ENCODE peak calls at places on chromosomes 13 and 19, in seven cellular contexts. Z is HCT116, X is HepG2, P is K562, S is SK-N-SH, M is GM12878, J is H1. F is an unnamed sample.

GRCh38 chr19:16698914-16699313 is 20.7 kb upstream of the NWD1 start:
- DNase-seq in Z (no peak), X (no peak), P (no peak), S (peak), M (no peak), J (no peak), F (no peak)

GRCh38 chr19:6221878-6222746 is 57.7 kb downstream of the MLLT1 start:
- DNase-seq in Z (no peak), X (no peak), P (no peak), S (no peak), M (no peak), J (no peak), F (no peak)

GRCh38 chr13:104389722-104390121 is 1323.5 kb upstream of the SLC10A2 start:
- DNase-seq in Z (no peak), X (peak), P (no peak), S (no peak), M (no peak), J (no peak), F (no peak)

GRCh38 chr13:60617863-60618733 is 221.1 kb downstream of the TDRD3 start:
- DNase-seq in Z (no peak), X (peak), P (no peak), S (no peak), M (no peak), J (peak), F (peak)

GRCh38 chr19:16442386-16443276 is 29.1 kb downstream of the EPS15L1 start:
- DNase-seq in Z (no peak), X (no peak), P (peak), S (no peak), M (no peak), J (no peak), F (no peak)

GRCh38 chr13:28347456-28348371 is 147.2 kb downstream of the FLT1 start:
- DNase-seq in Z (no peak), X (no peak), P (peak), S (no peak), M (no peak), J (no peak), F (no peak)

GRCh38 chr19:40213882-40214570 is 4.2 kb downstream of the TTC9B start:
- DNase-seq in Z (no peak), X (no peak), P (no peak), S (no peak), M (no peak), J (no peak), F (no peak)

GRCh38 chr13:27360562-27360961 is 63.9 kb upstream of the GTF3A start:
- DNase-seq in Z (no peak), X (no peak), P (no peak), S (no peak), M (no peak), J (no peak), F (no peak)

GRCh38 chr13:84609716-84610115 is 727.4 kb upstream of the SLITRK1 start:
- DNase-seq in Z (no peak), X (no peak), P (no peak), S (no peak), M (no peak), J (no peak), F (no peak)

GRCh38 chr13:50612717-50613116 is 230.8 kb downstream of the DLEU7 start:
- DNase-seq in Z (no peak), X (peak), P (no peak), S (no peak), M (no peak), J (no peak), F (no peak)

GRCh38 chr13:33087790-33088189 is 71.6 kb downstream of the KL start:
- DNase-seq in Z (no peak), X (no peak), P (no peak), S (no peak), M (no peak), J (no peak), F (no peak)

GRCh38 chr19:46040952-46041500 is at the start of gene IGFL4:
- DNase-seq in Z (no peak), X (no peak), P (no peak), S (no peak), M (no peak), J (no peak), F (no peak)

GRCh38 chr19:1264801-1265610 is 4.1 kb upstream of the CIRBP start:
- DNase-seq in Z (no peak), X (peak), P (no peak), S (no peak), M (no peak), J (peak), F (no peak)

GRCh38 chr13:27988520-27988919 is at the start of gene URAD:
- DNase-seq in Z (no peak), X (peak), P (no peak), S (no peak), M (no peak), J (no peak), F (no peak)

GRCh38 chr19:4388171-4389063 is 11.9 kb downstream of the SH3GL1 start:
- DNase-seq in Z (no peak), X (no peak), P (no peak), S (no peak), M (no peak), J (no peak), F (peak)

GRCh38 chr19:17052439-17052838 is 22.8 kb downstream of the HAUS8 start:
- DNase-seq in Z (peak), X (no peak), P (no peak), S (peak), M (no peak), J (peak), F (peak)

GRCh38 chr19:32337176-32337808 is 8.1 kb upstream of the ZNF507 start:
- DNase-seq in Z (no peak), X (peak), P (no peak), S (no peak), M (no peak), J (no peak), F (no peak)
- TF ChIP-seq JUND in Z (no peak), X (no peak), P (no peak), S (no peak), M (no peak), J (no peak), F (no peak)

DNA sequence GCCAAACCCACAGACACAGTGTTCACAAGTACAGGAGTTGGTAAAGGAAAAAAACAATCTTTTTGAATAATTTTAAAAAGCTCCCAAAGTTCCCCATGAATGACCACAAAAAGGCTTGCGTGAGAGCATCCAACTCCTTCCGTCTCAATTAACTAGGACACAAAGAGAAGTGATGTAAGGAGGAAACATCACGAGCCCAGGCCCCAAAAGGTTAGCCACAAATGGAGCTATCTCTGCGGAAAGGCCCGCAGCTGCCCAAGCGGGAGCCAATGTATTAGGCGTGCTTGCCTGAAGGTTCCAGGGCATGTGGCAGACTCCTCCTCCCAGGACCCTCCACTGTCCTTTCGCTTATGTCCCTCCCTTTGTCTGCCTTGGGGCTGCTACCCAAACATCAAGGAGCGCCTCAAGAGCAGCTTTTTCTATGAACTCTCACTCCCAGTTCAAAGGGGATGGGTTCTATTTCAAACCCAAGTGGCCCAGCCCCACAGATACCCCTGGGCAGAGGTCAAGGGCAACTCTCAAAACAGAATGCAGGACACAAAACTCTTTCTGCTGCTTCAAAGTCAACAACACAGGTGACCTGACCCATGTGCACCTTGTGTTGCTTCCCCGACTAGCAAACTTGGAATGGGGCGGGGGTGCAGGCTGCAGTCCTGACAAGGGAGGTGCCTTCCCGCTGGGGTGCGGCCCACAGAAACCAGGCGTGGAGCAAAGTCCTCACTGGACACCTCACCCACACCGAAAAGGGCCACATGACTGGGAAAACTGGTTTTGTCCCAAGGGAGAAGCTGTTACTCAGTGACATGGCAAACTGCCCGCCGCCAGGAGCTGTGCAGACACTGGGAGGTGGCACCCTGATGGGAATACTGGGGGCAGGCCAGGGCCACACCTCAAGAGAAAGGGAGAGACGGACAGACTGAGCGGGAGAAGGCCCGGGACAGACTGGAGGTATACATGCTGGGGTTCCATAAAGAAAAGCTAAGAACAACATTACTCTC is 17.6 kb downstream of the ZC3H4 start:
- DNase-seq in Z (peak), X (peak), P (no peak), S (no peak), M (no peak), J (no peak), F (peak)
- TF ChIP-seq JUND in Z (peak), X (peak), P (no peak), S (no peak), M (no peak), J (no peak), F (no peak)

GRCh38 chr13:31032574-31033095 is 100.2 kb downstream of the TEX26 start:
- DNase-seq in Z (no peak), X (no peak), P (no peak), S (no peak), M (no peak), J (no peak), F (no peak)
- TF ChIP-seq JUND in Z (no peak), X (no peak), P (no peak), S (no peak), M (no peak), J (no peak), F (no peak)

GRCh38 chr13:97346097-97346496 is 87.9 kb upstream of the RAP2A start:
- DNase-seq in Z (no peak), X (no peak), P (no peak), S (no peak), M (no peak), J (no peak), F (no peak)

GRCh38 chr13:97342136-97342535 is 91.8 kb upstream of the RAP2A start:
- DNase-seq in Z (no peak), X (no peak), P (no peak), S (no peak), M (no peak), J (no peak), F (no peak)

GRCh38 chr13:97346561-97347254 is 87.3 kb upstream of the RAP2A start:
- DNase-seq in Z (no peak), X (no peak), P (no peak), S (no peak), M (no peak), J (no peak), F (no peak)

GRCh38 chr13:97342936-97343335 is 91.0 kb upstream of the RAP2A start:
- DNase-seq in Z (no peak), X (no peak), P (no peak), S (no peak), M (no peak), J (no peak), F (no peak)

GRCh38 chr13:97344250-97345175 is 89.5 kb upstream of the RAP2A start:
- DNase-seq in Z (peak), X (peak), P (no peak), S (peak), M (no peak), J (no peak), F (peak)
- TF ChIP-seq JUND in Z (no peak), X (no peak), P (no peak), S (no peak), M (no peak), J (no peak), F (no peak)

DNA sequence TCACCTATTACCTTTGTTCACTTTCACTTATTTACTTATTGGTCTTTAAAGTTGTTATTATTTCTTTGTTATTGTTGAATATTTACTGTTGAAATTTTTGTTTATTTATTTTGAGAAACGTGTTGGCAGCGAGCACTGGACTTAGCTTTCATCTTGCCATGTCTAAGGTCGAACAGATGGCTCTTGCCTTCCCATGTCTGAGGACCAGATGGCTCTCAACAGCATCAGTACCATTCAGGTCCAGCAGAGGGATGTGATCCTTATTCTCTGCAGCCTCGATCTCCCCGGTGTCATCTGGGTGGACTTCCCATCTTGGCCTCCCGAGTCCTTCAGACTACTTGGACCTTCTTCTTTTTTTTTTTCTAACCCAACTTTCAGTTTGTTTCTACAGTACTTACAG is 1437.6 kb downstream of the UQCRFS1 start:
- DNase-seq in Z (no peak), X (no peak), P (peak), S (no peak), M (no peak), J (no peak), F (no peak)
- TF ChIP-seq JUND in Z (no peak), X (no peak), P (no peak), S (no peak), M (no peak), J (no peak), F (no peak)

DNA sequence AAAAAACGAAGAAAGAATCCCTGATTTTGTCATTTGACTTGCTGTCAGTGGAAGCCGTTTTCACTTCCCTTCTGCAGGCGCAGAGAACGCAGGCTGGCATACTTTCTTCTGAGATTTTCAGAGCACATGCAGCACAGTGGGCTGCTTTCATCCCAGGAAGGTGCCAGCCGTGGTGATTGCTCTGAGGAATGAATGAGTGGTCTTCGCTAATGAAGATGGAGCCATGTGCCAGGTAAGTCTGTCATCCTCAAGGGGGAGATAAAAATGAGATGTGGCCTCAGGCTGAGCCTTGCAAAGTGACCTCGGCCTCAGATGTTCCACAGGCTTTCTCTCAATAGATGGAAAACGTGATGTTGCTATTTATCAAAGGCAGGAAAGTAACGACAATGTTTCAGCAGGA is 94.6 kb upstream of the FARP1 start:
- DNase-seq in Z (no peak), X (no peak), P (no peak), S (no peak), M (no peak), J (no peak), F (no peak)
- TF ChIP-seq JUND in Z (no peak), X (no peak), P (no peak), S (no peak), M (no peak), J (no peak), F (no peak)

GRCh38 chr13:38265135-38265497 is 84.5 kb upstream of the UFM1 start:
- DNase-seq in Z (no peak), X (no peak), P (no peak), S (no peak), M (no peak), J (no peak), F (no peak)

GRCh38 chr13:38264363-38265134 is 85.1 kb upstream of the UFM1 start:
- DNase-seq in Z (no peak), X (no peak), P (no peak), S (no peak), M (no peak), J (no peak), F (peak)

GRCh38 chr13:38262211-38262610 is 87.4 kb upstream of the UFM1 start:
- DNase-seq in Z (no peak), X (no peak), P (no peak), S (no peak), M (no peak), J (no peak), F (no peak)
- TF ChIP-seq JUND in Z (no peak), X (no peak), P (no peak), S (no peak), M (no peak), J (no peak), F (no peak)